ENCODE peak calls at places on chromosomes 7 and 10, in ten cellular contexts. O is spleen; Z is heart left ventricle; Q is heart right ventricle; X is fibroblast of lung; W is Peyer's patch; B is psoas muscle; D is HL-60; E is left lung; P is effector memory CD4-positive, alpha-beta T cell. Y is an unnamed sample.
A peak's percentile ranks its signal among the peaks of the same experiment; 100 is the strongest.

GRCh38 chr7:25995893-25996529 is 156.0 kb upstream of the NFE2L3 start:
- DNase-seq in W (no peak), P (no peak), Z (no peak), D (no peak), X (no peak), Q (no peak), B (no peak), O (no peak), E (no peak), Y (no peak)

GRCh38 chr7:81676105-81676811 is 93.6 kb downstream of the HGF start:
- DNase-seq in Z (no peak), Q (peak; percentile 27), P (no peak), W (no peak), X (no peak), B (no peak), D (no peak), O (no peak), E (no peak), Y (no peak)

GRCh38 chr10:122307669-122308486 is 36.8 kb downstream of the BTBD16 start:
- DNase-seq in B (peak; percentile 74), Q (peak; percentile 81), E (peak; percentile 79), W (peak; percentile 73), Z (peak; percentile 88), O (no peak), P (no peak), X (peak; percentile 99), D (no peak), Y (no peak)

GRCh38 chr10:124520553-124521428 is 59.2 kb downstream of the LHPP start:
- DNase-seq in W (no peak), D (no peak), P (no peak), B (peak; percentile 28), X (no peak), Z (no peak), O (peak; percentile 54), Q (no peak), E (peak; percentile 49), Y (no peak)

GRCh38 chr10:59536576-59537014 is 173.1 kb downstream of the SLC16A9 start:
- DNase-seq in O (no peak), P (no peak), W (no peak), Z (no peak), Q (peak; percentile 30), E (no peak), X (peak; percentile 47), D (no peak), B (peak; percentile 38), Y (no peak)

GRCh38 chr10:106708521-106708920 is 456.0 kb downstream of the SORCS1 start:
- DNase-seq in Z (no peak), B (no peak), W (no peak), Q (no peak), E (no peak), D (no peak), X (no peak), P (no peak), O (no peak), Y (no peak)

GRCh38 chr7:134452419-134452827 is 6.5 kb downstream of the AKR1B1 start:
- DNase-seq in P (no peak), X (no peak), O (no peak), B (no peak), E (no peak), Z (peak; percentile 45), Q (peak; percentile 41), D (no peak), W (no peak), Y (no peak)

GRCh38 chr7:85341121-85341520 is 154.3 kb upstream of the SEMA3D start:
- DNase-seq in P (no peak), E (no peak), D (no peak), Q (no peak), B (no peak), Z (no peak), X (no peak), O (no peak), W (no peak), Y (no peak)

GRCh38 chr10:50968386-50969091 is 83.1 kb upstream of the A1CF start:
- DNase-seq in O (no peak), X (no peak), Z (no peak), Q (no peak), E (no peak), P (no peak), B (no peak), W (no peak), D (no peak), Y (no peak)

GRCh38 chr7:121019018-121019417 is 30.5 kb downstream of the CPED1 start:
- DNase-seq in W (no peak), B (no peak), D (no peak), E (no peak), O (no peak), Q (no peak), P (no peak), Z (no peak), X (peak; percentile 81), Y (no peak)

GRCh38 chr10:29245476-29245875 is 43.4 kb upstream of the LYZL1 start:
- DNase-seq in X (no peak), O (no peak), B (no peak), Q (no peak), Z (no peak), W (no peak), D (no peak), P (no peak), E (no peak), Y (no peak)

DNA sequence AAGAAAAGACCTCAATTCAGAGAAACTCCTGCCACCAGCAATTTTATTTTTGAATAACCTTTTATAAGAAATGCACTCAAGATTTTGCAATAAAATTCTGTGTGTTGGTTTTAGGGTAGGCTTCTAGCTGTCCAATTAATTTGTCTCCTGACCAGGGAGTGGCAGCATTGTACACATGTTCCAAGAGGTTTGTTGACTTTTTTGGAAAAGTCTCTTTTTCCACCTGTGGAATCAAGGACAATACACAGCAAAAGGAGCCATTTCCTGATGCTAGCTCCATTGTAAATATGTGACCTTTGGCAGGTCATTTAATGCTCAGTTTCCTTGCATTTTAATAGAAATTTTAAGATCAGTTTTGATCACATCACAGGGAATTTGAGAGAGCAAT is 1.8 kb downstream of the GIMAP5 start:
- DNase-seq in P (no peak), W (no peak), Z (no peak), D (no peak), O (no peak), B (no peak), X (no peak), E (no peak), Q (no peak), Y (no peak)
- H3K27me3 ChIP-seq in P (no peaks in the 10 kb centered on the region), W (no peaks in the 10 kb centered on the region), Z (no peaks in the 10 kb centered on the region), D (no peaks in the 10 kb centered on the region), O (no peaks in the 10 kb centered on the region), B (no peaks in the 10 kb centered on the region), X (no peaks in the 10 kb centered on the region), E (no peaks in the 10 kb centered on the region), Q (no peaks in the 10 kb centered on the region), Y (no peaks in the 10 kb centered on the region)

GRCh38 chr7:1370738-1371137 is 88.5 kb downstream of the MICALL2 start:
- DNase-seq in P (no peak), W (no peak), Z (no peak), O (no peak), B (no peak), E (no peak), D (no peak), X (no peak), Q (no peak), Y (no peak)

GRCh38 chr7:1368150-1368681 is 91.1 kb downstream of the MICALL2 start:
- DNase-seq in P (no peak), B (no peak), D (no peak), O (no peak), Z (no peak), W (no peak), X (no peak), Q (no peak), E (no peak), Y (no peak)

GRCh38 chr7:1368682-1369571 is 90.3 kb downstream of the MICALL2 start:
- DNase-seq in P (peak; percentile 8), Q (no peak), W (no peak), Z (no peak), X (no peak), B (no peak), D (no peak), E (no peak), O (no peak), Y (no peak)

GRCh38 chr7:1372063-1372462 is 87.2 kb downstream of the MICALL2 start:
- DNase-seq in W (no peak), X (no peak), E (no peak), Z (no peak), B (peak; percentile 13), D (no peak), P (no peak), O (no peak), Q (no peak), Y (no peak)

DNA sequence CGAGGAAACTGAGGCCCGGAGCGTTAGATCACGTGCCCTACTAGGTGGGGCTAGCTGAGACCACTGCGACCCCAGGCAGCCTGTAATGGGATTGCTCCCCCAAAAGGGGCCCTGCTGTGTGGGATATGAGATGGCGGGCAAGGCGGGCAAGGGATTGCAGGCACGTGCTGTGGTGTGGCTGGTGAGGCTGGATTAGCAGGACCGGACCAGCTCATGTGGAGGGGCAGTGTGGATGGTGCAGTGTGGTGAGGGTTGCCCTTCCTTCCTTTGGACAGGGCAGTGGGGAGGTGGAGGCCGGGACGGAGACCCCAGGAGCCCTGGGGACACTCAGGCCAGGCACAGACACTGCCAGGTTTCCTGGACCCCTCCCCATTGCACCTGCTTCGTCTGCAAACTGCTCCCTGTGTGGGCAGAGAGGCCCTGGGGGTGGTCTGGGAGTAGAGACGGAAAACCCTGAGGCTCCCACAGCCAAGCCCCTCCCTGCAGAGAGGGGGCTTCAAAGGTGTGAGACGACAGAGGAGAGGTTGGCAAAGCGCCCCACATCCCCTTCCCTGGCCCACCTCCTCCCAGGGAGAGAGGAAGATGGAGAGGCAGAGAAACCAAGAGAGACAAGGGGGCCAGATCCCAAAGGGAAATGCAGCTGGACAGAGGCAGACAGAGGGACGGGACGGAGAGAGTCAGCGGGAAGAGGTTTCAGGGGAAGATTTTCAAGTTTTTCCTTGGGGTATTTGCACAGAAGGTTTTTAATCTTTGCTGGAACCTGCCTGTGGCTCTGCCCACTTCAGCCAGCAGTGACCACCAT is 89.2 kb downstream of the MICALL2 start:
- DNase-seq in W (no peak), O (no peak), Z (no peak), E (no peak), D (no peak), P (no peak), B (no peak), X (no peak), Q (no peak), Y (no peak)
- H3K27me3 ChIP-seq in W (no peaks in the 10 kb centered on the region), O (peaks cover 24% of the 10 kb centered on the region), Z (peaks cover 48% of the 10 kb centered on the region), E (peaks cover 100% of the 10 kb centered on the region), D (peaks cover 29% of the 10 kb centered on the region), P (peaks cover 20% of the 10 kb centered on the region), B (peaks cover 87% of the 10 kb centered on the region), X (peaks cover 23% of the 10 kb centered on the region), Q (peaks cover 75% of the 10 kb centered on the region), Y (peaks cover 9% of the 10 kb centered on the region)

DNA sequence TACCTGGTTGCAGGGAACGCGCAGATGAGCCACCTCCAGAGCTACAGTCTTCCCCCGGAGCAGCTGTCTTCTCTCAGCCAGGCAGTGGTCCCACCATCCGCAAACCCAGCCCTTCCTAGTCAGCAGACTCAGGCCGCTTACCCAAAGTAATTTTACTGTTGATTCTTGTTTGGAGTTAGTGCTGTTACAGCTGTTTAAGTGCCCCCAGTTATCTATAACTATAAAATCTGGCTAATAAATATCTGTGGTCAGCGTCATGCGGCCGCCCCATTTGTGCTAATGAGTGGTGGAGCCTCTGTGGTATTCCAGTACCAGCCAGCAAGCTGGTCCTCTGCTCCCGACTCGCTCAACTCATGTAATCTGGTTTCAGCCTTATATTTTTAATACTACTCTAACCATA is 43.2 kb upstream of the TMEM236 start:
- DNase-seq in Z (no peak), B (no peak), X (no peak), W (no peak), Q (no peak), O (no peak), E (no peak), D (no peak), P (no peak), Y (no peak)
- H3K27me3 ChIP-seq in Z (no peaks in the 10 kb centered on the region), B (no peaks in the 10 kb centered on the region), X (no peaks in the 10 kb centered on the region), W (no peaks in the 10 kb centered on the region), Q (no peaks in the 10 kb centered on the region), O (no peaks in the 10 kb centered on the region), E (no peaks in the 10 kb centered on the region), D (no peaks in the 10 kb centered on the region), P (no peaks in the 10 kb centered on the region), Y (no peaks in the 10 kb centered on the region)

GRCh38 chr7:324011-324410 is 34.0 kb downstream of the FOXL3 start:
- DNase-seq in W (no peak), E (no peak), Q (no peak), D (no peak), Z (peak; percentile 13), B (no peak), O (peak; percentile 63), X (no peak), P (no peak), Y (no peak)
- H3K27me3 ChIP-seq in W (no peaks in the 10 kb centered on the region), E (peaks cover 11% of the 10 kb centered on the region), Q (no peaks in the 10 kb centered on the region), D (no peaks in the 10 kb centered on the region), Z (no peaks in the 10 kb centered on the region), B (peaks cover 5% of the 10 kb centered on the region), O (no peaks in the 10 kb centered on the region), X (peaks cover 5% of the 10 kb centered on the region), P (no peaks in the 10 kb centered on the region), Y (no peaks in the 10 kb centered on the region)